ENCODE peak calls at places on chromosomes 16 and 17, in five cellular contexts. H, G, L, A and B are unnamed samples.
A peak's percentile ranks its signal among the peaks of the same experiment; 100 is the strongest.

GRCh38 chr16:86002178-86002577 is 103.2 kb downstream of the IRF8 start:
- DNase-seq in A (no peak), L (no peak), H (no peak), G (no peak), B (no peak)

GRCh38 chr16:21526923-21527807 is 72.2 kb upstream of the METTL9 start:
- DNase-seq in L (no peak), H (no peak), A (peak; percentile 24), G (no peak), B (peak; percentile 34)

GRCh38 chr17:81869221-81870154 is 1.6 kb downstream of the ARHGDIA start:
- DNase-seq in G (peak; percentile 39), A (peak; percentile 68), H (peak; percentile 70), L (peak; percentile 86), B (peak; percentile 95)

GRCh38 chr16:2514333-2515179 is 804 bp downstream of the ATP6V0C start:
- DNase-seq in G (no peak), L (peak; percentile 39), A (peak; percentile 48), H (no peak), B (peak; percentile 92)

GRCh38 chr17:44828919-44829557 is 1.0 kb downstream of the GJC1 start:
- DNase-seq in A (no peak), H (peak; percentile 46), L (no peak), G (peak; percentile 47), B (peak; percentile 37)

GRCh38 chr16:85564277-85565051 is 48.7 kb upstream of the GSE1 start:
- DNase-seq in L (no peak), H (no peak), G (peak; percentile 15), A (no peak), B (peak; percentile 91)

GRCh38 chr17:77493238-77493812 is 352.6 kb downstream of the SEC14L1 start:
- DNase-seq in L (no peak), G (no peak), H (no peak), A (peak; percentile 59), B (no peak)

GRCh38 chr16:23141959-23142740 is 7.1 kb downstream of the USP31 start:
- DNase-seq in H (no peak), G (no peak), A (no peak), L (no peak), B (no peak)

GRCh38 chr17:676060-676745 is 38.4 kb downstream of the VPS53 start:
- DNase-seq in H (no peak), L (no peak), G (no peak), A (no peak), B (no peak)

GRCh38 chr17:40720904-40721303 is 17.4 kb upstream of the KRT24 start:
- DNase-seq in G (no peak), H (no peak), L (no peak), A (no peak), B (no peak)
- H3K27ac ChIP-seq in G (no peak overlapping the region), H (peak overlapping the region; percentile 31), L (no peak overlapping the region), A (no peak overlapping the region), B (no peak overlapping the region)

GRCh38 chr17:46071796-46072195 is 72.7 kb downstream of the STH start:
- DNase-seq in G (no peak), A (peak; percentile 54), H (no peak), L (no peak), B (no peak)
- H3K4me2 ChIP-seq in G (no peak overlapping the region), A (peak overlapping the region; percentile 60), H (no peak overlapping the region), L (no peak overlapping the region), B (no peak overlapping the region)

GRCh38 chr16:729768-730665 is 3.1 kb downstream of the HAGHL start:
- DNase-seq in L (no peak), G (no peak), A (no peak), H (no peak), B (peak; percentile 87)
- H3K27ac ChIP-seq in L (no peak overlapping the region), G (no peak overlapping the region), A (no peak overlapping the region), H (no peak overlapping the region), B (no peak overlapping the region)

DNA sequence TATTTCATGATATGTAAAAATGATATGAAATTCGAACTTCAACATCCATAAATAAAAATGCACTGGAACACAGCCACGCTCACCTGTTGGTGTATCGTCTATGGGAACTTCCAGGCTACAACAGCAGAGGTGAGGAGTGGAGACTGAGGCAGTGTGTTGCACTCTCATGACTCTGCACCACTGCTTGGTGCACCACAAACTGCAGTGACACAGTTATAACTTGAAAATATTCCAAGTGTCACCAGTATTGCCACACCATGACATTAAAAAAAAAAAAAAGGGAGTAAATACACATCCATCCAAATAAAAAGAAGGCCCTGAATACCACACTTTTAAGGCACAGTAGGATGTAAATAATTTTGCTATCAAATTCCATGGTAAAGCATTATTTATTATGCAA is 34.4 kb downstream of the GNA13 start:
- DNase-seq in A (no peak), L (no peak), G (no peak), H (no peak), B (no peak)
- H3K4me2 ChIP-seq in A (no peak overlapping the region), L (no peak overlapping the region), G (peak overlapping the region; percentile 83), H (no peak overlapping the region), B (peak overlapping the region; percentile 59)

GRCh38 chr17:74742153-74742515 is 5.1 kb downstream of the RAB37 start:
- DNase-seq in G (peak; percentile 52), H (no peak), A (no peak), L (peak; percentile 45), B (peak; percentile 48)

GRCh38 chr17:74743755-74744154 is 4.7 kb upstream of the NHERF1 start:
- DNase-seq in L (no peak), G (no peak), H (no peak), A (no peak), B (no peak)

GRCh38 chr17:74744349-74744713 is 4.1 kb upstream of the NHERF1 start:
- DNase-seq in H (no peak), A (no peak), L (no peak), G (no peak), B (peak; percentile 73)

GRCh38 chr17:74744714-74745547 is 3.5 kb upstream of the NHERF1 start:
- DNase-seq in H (peak; percentile 68), G (peak; percentile 96), L (peak; percentile 91), A (peak; percentile 84), B (peak; percentile 98)

GRCh38 chr17:74742978-74743545 is 5.4 kb upstream of the NHERF1 start:
- DNase-seq in G (no peak), A (no peak), L (no peak), H (no peak), B (peak; percentile 56)
- H3K27ac ChIP-seq in G (no peak overlapping the region), A (no peak overlapping the region), L (no peak overlapping the region), H (no peak overlapping the region), B (no peak overlapping the region)

GRCh38 chr17:40497704-40498103 is 3.7 kb downstream of the TNS4 start:
- DNase-seq in A (no peak), G (peak; percentile 44), L (no peak), H (no peak), B (peak; percentile 91)
- H3K4me2 ChIP-seq in A (no peak overlapping the region), G (peak overlapping the region; percentile 90), L (no peak overlapping the region), H (no peak overlapping the region), B (no peak overlapping the region)

GRCh38 chr17:68383120-68383442 is 74.2 kb downstream of the WIPI1 start:
- DNase-seq in L (no peak), H (no peak), A (no peak), G (no peak), B (no peak)
- H3K27ac ChIP-seq in L (no peak overlapping the region), H (peak overlapping the region; percentile 37), A (no peak overlapping the region), G (peak overlapping the region; percentile 82), B (peak overlapping the region; percentile 100)